ENCODE peak calls at places on chromosome 17, in four cellular contexts. One of them, this sample, is unnamed.

GRCh38 chr17:51166987-51167931 is 1.0 kb downstream of the NME2 start:
- DNase-seq in progenitor cell of endocrine pancreas: peak; percentile 66
- DNase-seq in activated B cell treated with CpG ODN at 0.5 μM for 24 hours: peak; percentile 72
- DNase-seq in omental fat pad: no peak
- DNase-seq in this sample: peak; percentile 53

GRCh38 chr17:41777579-41778188 is 8.8 kb downstream of the JUP start:
- DNase-seq in omental fat pad: no peak
- DNase-seq in progenitor cell of endocrine pancreas: no peak
- DNase-seq in activated B cell treated with CpG ODN at 0.5 μM for 24 hours: no peak
- DNase-seq in this sample: peak; percentile 95

GRCh38 chr17:64254755-64255154 is 8.3 kb downstream of the TEX2 start:
- DNase-seq in activated B cell treated with CpG ODN at 0.5 μM for 24 hours: no peak
- DNase-seq in progenitor cell of endocrine pancreas: no peak
- DNase-seq in omental fat pad: no peak
- DNase-seq in this sample: no peak

GRCh38 chr17:48565024-48565558 is 13.1 kb downstream of the HOXB4 start:
- DNase-seq in omental fat pad: no peak
- DNase-seq in progenitor cell of endocrine pancreas: no peak
- DNase-seq in activated B cell treated with CpG ODN at 0.5 μM for 24 hours: no peak
- DNase-seq in this sample: no peak

GRCh38 chr17:38871992-38872605 is 2.2 kb downstream of the LASP1 start:
- DNase-seq in activated B cell treated with CpG ODN at 0.5 μM for 24 hours: no peak
- DNase-seq in omental fat pad: no peak
- DNase-seq in progenitor cell of endocrine pancreas: no peak
- DNase-seq in this sample: no peak

GRCh38 chr17:42271277-42271922 is 4.8 kb downstream of the STAT5B start:
- DNase-seq in activated B cell treated with CpG ODN at 0.5 μM for 24 hours: no peak
- DNase-seq in omental fat pad: no peak
- DNase-seq in progenitor cell of endocrine pancreas: no peak
- DNase-seq in this sample: no peak

GRCh38 chr17:63772801-63773271 is 561 bp downstream of the CCDC47 start:
- DNase-seq in omental fat pad: no peak
- DNase-seq in activated B cell treated with CpG ODN at 0.5 μM for 24 hours: no peak
- DNase-seq in progenitor cell of endocrine pancreas: no peak
- DNase-seq in this sample: peak; percentile 41

GRCh38 chr17:17549732-17550366 is 41.7 kb downstream of the PEMT start:
- DNase-seq in progenitor cell of endocrine pancreas: no peak
- DNase-seq in activated B cell treated with CpG ODN at 0.5 μM for 24 hours: no peak
- DNase-seq in omental fat pad: no peak
- DNase-seq in this sample: no peak

GRCh38 chr17:65283704-65284103 is 146.5 kb downstream of the RGS9 start:
- DNase-seq in progenitor cell of endocrine pancreas: no peak
- DNase-seq in omental fat pad: no peak
- DNase-seq in activated B cell treated with CpG ODN at 0.5 μM for 24 hours: no peak
- DNase-seq in this sample: no peak

GRCh38 chr17:14297161-14297851 is 3.6 kb upstream of the HS3ST3B1 start:
- DNase-seq in omental fat pad: no peak
- DNase-seq in activated B cell treated with CpG ODN at 0.5 μM for 24 hours: peak; percentile 34
- DNase-seq in progenitor cell of endocrine pancreas: peak; percentile 49
- DNase-seq in this sample: no peak

GRCh38 chr17:6243186-6243585 is 173.0 kb downstream of the WSCD1 start:
- DNase-seq in activated B cell treated with CpG ODN at 0.5 μM for 24 hours: no peak
- DNase-seq in progenitor cell of endocrine pancreas: no peak
- DNase-seq in omental fat pad: no peak
- DNase-seq in this sample: no peak

GRCh38 chr17:12637015-12637414 is 28.7 kb upstream of the MYOCD start:
- DNase-seq in omental fat pad: no peak
- DNase-seq in progenitor cell of endocrine pancreas: no peak
- DNase-seq in activated B cell treated with CpG ODN at 0.5 μM for 24 hours: no peak
- DNase-seq in this sample: peak; percentile 70

GRCh38 chr17:40015005-40015997 is at the start of gene CSF3:
- DNase-seq in omental fat pad: no peak
- DNase-seq in progenitor cell of endocrine pancreas: no peak
- DNase-seq in activated B cell treated with CpG ODN at 0.5 μM for 24 hours: no peak
- DNase-seq in this sample: no peak

GRCh38 chr17:42227849-42228696 is 33.8 kb upstream of the GHDC start:
- DNase-seq in omental fat pad: no peak
- DNase-seq in activated B cell treated with CpG ODN at 0.5 μM for 24 hours: no peak
- DNase-seq in progenitor cell of endocrine pancreas: no peak
- DNase-seq in this sample: no peak

GRCh38 chr17:63395075-63395815 is 50.9 kb downstream of the CYB561 start:
- DNase-seq in omental fat pad: no peak
- DNase-seq in activated B cell treated with CpG ODN at 0.5 μM for 24 hours: no peak
- DNase-seq in progenitor cell of endocrine pancreas: no peak
- DNase-seq in this sample: no peak

GRCh38 chr17:76479515-76480048 is 12.2 kb downstream of the AANAT start:
- DNase-seq in omental fat pad: no peak
- DNase-seq in activated B cell treated with CpG ODN at 0.5 μM for 24 hours: no peak
- DNase-seq in progenitor cell of endocrine pancreas: no peak
- DNase-seq in this sample: no peak

GRCh38 chr17:65184235-65184959 is 47.2 kb downstream of the RGS9 start:
- DNase-seq in progenitor cell of endocrine pancreas: no peak
- DNase-seq in activated B cell treated with CpG ODN at 0.5 μM for 24 hours: no peak
- DNase-seq in omental fat pad: no peak
- DNase-seq in this sample: no peak

GRCh38 chr17:70772761-70773160 is 603.4 kb downstream of the KCNJ2 start:
- DNase-seq in activated B cell treated with CpG ODN at 0.5 μM for 24 hours: no peak
- DNase-seq in omental fat pad: no peak
- DNase-seq in progenitor cell of endocrine pancreas: no peak
- DNase-seq in this sample: peak; percentile 86

GRCh38 chr17:40554646-40555295 is 10.5 kb downstream of the CCR7 start:
- DNase-seq in activated B cell treated with CpG ODN at 0.5 μM for 24 hours: peak; percentile 15
- DNase-seq in omental fat pad: no peak
- DNase-seq in progenitor cell of endocrine pancreas: peak; percentile 8
- DNase-seq in this sample: no peak

GRCh38 chr17:1002771-1003555 is 6.0 kb downstream of the TIMM22 start:
- DNase-seq in activated B cell treated with CpG ODN at 0.5 μM for 24 hours: no peak
- DNase-seq in progenitor cell of endocrine pancreas: no peak
- DNase-seq in omental fat pad: no peak
- DNase-seq in this sample: no peak

GRCh38 chr17:65617496-65617895 is 56.0 kb upstream of the AXIN2 start:
- DNase-seq in omental fat pad: no peak
- DNase-seq in activated B cell treated with CpG ODN at 0.5 μM for 24 hours: no peak
- DNase-seq in progenitor cell of endocrine pancreas: no peak
- DNase-seq in this sample: no peak

GRCh38 chr17:58072862-58073261 is 10.4 kb upstream of the DYNLL2 start:
- DNase-seq in progenitor cell of endocrine pancreas: no peak
- DNase-seq in activated B cell treated with CpG ODN at 0.5 μM for 24 hours: no peak
- DNase-seq in omental fat pad: no peak
- DNase-seq in this sample: no peak

GRCh38 chr17:49557204-49558024 is 18.3 kb upstream of the NXPH3 start:
- DNase-seq in progenitor cell of endocrine pancreas: no peak
- DNase-seq in activated B cell treated with CpG ODN at 0.5 μM for 24 hours: no peak
- DNase-seq in omental fat pad: no peak
- DNase-seq in this sample: no peak

GRCh38 chr17:76408037-76408849 is 23.8 kb downstream of the SPHK1 start:
- DNase-seq in activated B cell treated with CpG ODN at 0.5 μM for 24 hours: peak; percentile 63
- DNase-seq in omental fat pad: no peak
- DNase-seq in progenitor cell of endocrine pancreas: peak; percentile 51
- DNase-seq in this sample: peak; percentile 55

GRCh38 chr17:74526681-74527080 is 4.6 kb downstream of the CD300LB start:
- DNase-seq in omental fat pad: no peak
- DNase-seq in activated B cell treated with CpG ODN at 0.5 μM for 24 hours: no peak
- DNase-seq in progenitor cell of endocrine pancreas: no peak
- DNase-seq in this sample: no peak

GRCh38 chr17:81374890-81375289 is 20.4 kb upstream of the BAHCC1 start:
- DNase-seq in activated B cell treated with CpG ODN at 0.5 μM for 24 hours: no peak
- DNase-seq in omental fat pad: no peak
- DNase-seq in progenitor cell of endocrine pancreas: no peak
- DNase-seq in this sample: no peak

GRCh38 chr17:39001703-39002637 is 34.8 kb upstream of the FBXO47 start:
- DNase-seq in progenitor cell of endocrine pancreas: no peak
- DNase-seq in omental fat pad: peak; percentile 54
- DNase-seq in activated B cell treated with CpG ODN at 0.5 μM for 24 hours: no peak
- DNase-seq in this sample: peak; percentile 25

GRCh38 chr17:82231562-82232321 is 2.9 kb downstream of the SLC16A3 start:
- DNase-seq in omental fat pad: no peak
- DNase-seq in activated B cell treated with CpG ODN at 0.5 μM for 24 hours: no peak
- DNase-seq in progenitor cell of endocrine pancreas: peak; percentile 27
- DNase-seq in this sample: peak; percentile 95

GRCh38 chr17:77892031-77892430 is 66.5 kb upstream of the TNRC6C start:
- DNase-seq in progenitor cell of endocrine pancreas: no peak
- DNase-seq in activated B cell treated with CpG ODN at 0.5 μM for 24 hours: no peak
- DNase-seq in omental fat pad: no peak
- DNase-seq in this sample: no peak

GRCh38 chr17:7429722-7430121 is 1.1 kb downstream of the SPEM3 start:
- DNase-seq in activated B cell treated with CpG ODN at 0.5 μM for 24 hours: no peak
- DNase-seq in omental fat pad: no peak
- DNase-seq in progenitor cell of endocrine pancreas: no peak
- DNase-seq in this sample: no peak

GRCh38 chr17:4142107-4142900 is 526 bp downstream of the ZZEF1 start:
- DNase-seq in activated B cell treated with CpG ODN at 0.5 μM for 24 hours: no peak
- DNase-seq in progenitor cell of endocrine pancreas: no peak
- DNase-seq in omental fat pad: no peak
- DNase-seq in this sample: no peak

GRCh38 chr17:58513391-58513912 is 986 bp downstream of the MTMR4 start:
- DNase-seq in progenitor cell of endocrine pancreas: no peak
- DNase-seq in activated B cell treated with CpG ODN at 0.5 μM for 24 hours: peak; percentile 33
- DNase-seq in omental fat pad: no peak
- DNase-seq in this sample: no peak

GRCh38 chr17:50883850-50884291 is 17.7 kb upstream of the TOB1 start:
- DNase-seq in omental fat pad: no peak
- DNase-seq in progenitor cell of endocrine pancreas: no peak
- DNase-seq in activated B cell treated with CpG ODN at 0.5 μM for 24 hours: no peak
- DNase-seq in this sample: no peak

GRCh38 chr17:50127661-50128361 is 2.1 kb downstream of the SAMD14 start:
- DNase-seq in omental fat pad: no peak
- DNase-seq in activated B cell treated with CpG ODN at 0.5 μM for 24 hours: no peak
- DNase-seq in progenitor cell of endocrine pancreas: no peak
- DNase-seq in this sample: no peak